ENCODE peak calls at places on chromosomes 2 and 18, in four cellular contexts. S is SK-N-SH, P is GM12892, R is HepG2. F is an unnamed sample.

GRCh38 chr2:18545384-18545783 is 15.1 kb downstream of the RDH14 start:
- DNase-seq in S (no peak), P (no peak), R (no peak), F (no peak)

GRCh38 chr2:54274781-54275242 is 18.8 kb upstream of the TSPYL6 start:
- DNase-seq in S (no peak), P (no peak), R (no peak), F (no peak)

GRCh38 chr2:68755071-68755470 is 20.5 kb downstream of the ARHGAP25 start:
- DNase-seq in S (no peak), P (no peak), R (no peak), F (no peak)

GRCh38 chr2:38537937-38538525 is 64.7 kb downstream of the HNRNPLL start:
- DNase-seq in S (no peak), P (no peak), R (no peak), F (no peak)

GRCh38 chr2:177143444-177143843 is 69.2 kb upstream of the HNRNPA3 start:
- DNase-seq in S (no peak), P (no peak), R (no peak), F (no peak)

GRCh38 chr18:2223394-2223793 is 347.9 kb downstream of the METTL4 start:
- DNase-seq in S (no peak), P (no peak), R (no peak), F (no peak)

GRCh38 chr18:54776282-54776977 is 51.8 kb upstream of the RAB27B start:
- DNase-seq in S (no peak), P (no peak), R (peak; percentile 37), F (no peak)

GRCh38 chr2:111202266-111203040 is 81.7 kb downstream of the BCL2L11 start:
- DNase-seq in S (no peak), P (no peak), R (no peak), F (no peak)

GRCh38 chr18:36849288-36850011 is 20.5 kb downstream of the KIAA1328 start:
- DNase-seq in S (no peak), P (no peak), R (no peak), F (no peak)

GRCh38 chr2:45904267-45904921 is 252.9 kb downstream of the PRKCE start:
- DNase-seq in S (no peak), P (no peak), R (no peak), F (no peak)

GRCh38 chr18:45670281-45670962 is 53.6 kb upstream of the SLC14A1 start:
- DNase-seq in S (no peak), P (no peak), R (no peak), F (no peak)

GRCh38 chr2:151576080-151576479 is 158.2 kb downstream of the NEB start:
- DNase-seq in S (no peak), P (no peak), R (no peak), F (no peak)

GRCh38 chr2:10525573-10526265 is 77.6 kb upstream of the ODC1 start:
- DNase-seq in S (no peak), P (no peak), R (no peak), F (no peak)
- TF ChIP-seq POLR2AphosphoS5 in S (no peak), P (no peak), R (no peak), F (no peak)

GRCh38 chr2:237181844-237182243 is 96.2 kb downstream of the COPS8 start:
- DNase-seq in S (no peak), P (no peak), R (no peak), F (no peak)
- TF ChIP-seq TAF1 in S (no peak), P (no peak), R (no peak), F (no peak)

DNA sequence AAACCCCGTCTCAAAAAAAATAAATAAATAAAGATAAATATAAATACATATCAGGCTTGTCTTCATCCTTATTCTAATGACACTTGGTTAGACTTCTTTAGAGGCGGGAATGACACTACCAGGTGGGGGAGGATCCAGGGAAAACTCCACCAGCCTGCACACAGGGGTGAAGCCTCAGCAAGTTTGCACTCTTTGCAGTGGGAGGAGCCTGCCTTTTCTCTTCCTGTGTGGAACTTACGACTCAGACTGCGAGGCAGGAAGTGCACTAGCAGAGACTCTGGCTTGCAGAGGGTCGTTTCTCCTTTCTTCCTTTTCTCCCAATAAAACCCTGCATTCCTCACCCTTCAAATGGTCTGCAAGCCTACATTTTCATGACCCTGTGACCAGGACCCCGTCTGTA is 153.6 kb upstream of the CBLN2 start:
- DNase-seq in S (no peak), P (no peak), R (no peak), F (no peak)
- TF ChIP-seq POLR2AphosphoS5 in S (no peak), P (no peak), R (no peak), F (no peak)

GRCh38 chr2:187552381-187552780 is 1.9 kb downstream of the TFPI start:
- DNase-seq in S (no peak), P (no peak), R (no peak), F (no peak)

GRCh38 chr2:187554704-187555082 is 458 bp upstream of the TFPI start:
- DNase-seq in S (no peak), P (no peak), R (no peak), F (no peak)

GRCh38 chr2:187550797-187551306 is 3.4 kb downstream of the TFPI start:
- DNase-seq in S (no peak), P (no peak), R (no peak), F (no peak)

GRCh38 chr2:187553908-187554703 is at the start of gene TFPI:
- DNase-seq in S (no peak), P (no peak), R (peak; percentile 64), F (no peak)

GRCh38 chr2:187552959-187553681 is 1.1 kb downstream of the TFPI start:
- DNase-seq in S (no peak), P (no peak), R (peak; percentile 48), F (no peak)
- TF ChIP-seq TAF1 in S (no peak), P (no peak), R (no peak), F (no peak)

GRCh38 chr2:180158961-180159360 is 151.9 kb upstream of the CWC22 start:
- DNase-seq in S (no peak), P (no peak), R (no peak), F (no peak)

GRCh38 chr2:180161415-180161814 is 154.3 kb upstream of the CWC22 start:
- DNase-seq in S (peak; percentile 14), P (no peak), R (no peak), F (no peak)

GRCh38 chr2:180159921-180160320 is 152.8 kb upstream of the CWC22 start:
- DNase-seq in S (no peak), P (no peak), R (no peak), F (no peak)

GRCh38 chr2:180156651-180157050 is 149.6 kb upstream of the CWC22 start:
- DNase-seq in S (no peak), P (no peak), R (no peak), F (no peak)
- TF ChIP-seq POLR2AphosphoS5 in S (no peak), P (no peak), R (no peak), F (no peak)

DNA sequence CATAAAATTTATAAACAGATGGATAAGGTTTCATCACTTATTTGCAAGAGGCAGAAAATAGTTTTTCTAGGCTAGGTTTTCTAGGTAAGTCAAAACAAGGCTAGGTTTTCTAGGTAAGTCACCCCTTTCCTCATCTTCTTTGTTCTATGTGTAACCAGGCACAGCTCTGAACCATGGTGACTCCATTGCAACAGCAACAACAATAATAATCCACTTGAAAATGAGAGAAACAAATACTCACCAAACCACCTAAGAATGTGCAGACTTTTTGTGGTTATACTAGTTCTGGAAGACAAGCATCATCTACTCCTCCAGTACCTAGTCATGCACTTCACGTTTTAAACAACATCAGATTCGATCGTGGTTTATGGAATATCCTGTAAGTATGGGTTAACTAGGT is 237.4 kb upstream of the ACVR2A start:
- DNase-seq in S (no peak), P (no peak), R (no peak), F (no peak)
- TF ChIP-seq TAF1 in S (no peak), P (no peak), R (no peak), F (no peak)

GRCh38 chr2:27363933-27364332 is 6.2 kb downstream of the EIF2B4 start:
- DNase-seq in S (no peak), P (no peak), R (no peak), F (no peak)

DNA sequence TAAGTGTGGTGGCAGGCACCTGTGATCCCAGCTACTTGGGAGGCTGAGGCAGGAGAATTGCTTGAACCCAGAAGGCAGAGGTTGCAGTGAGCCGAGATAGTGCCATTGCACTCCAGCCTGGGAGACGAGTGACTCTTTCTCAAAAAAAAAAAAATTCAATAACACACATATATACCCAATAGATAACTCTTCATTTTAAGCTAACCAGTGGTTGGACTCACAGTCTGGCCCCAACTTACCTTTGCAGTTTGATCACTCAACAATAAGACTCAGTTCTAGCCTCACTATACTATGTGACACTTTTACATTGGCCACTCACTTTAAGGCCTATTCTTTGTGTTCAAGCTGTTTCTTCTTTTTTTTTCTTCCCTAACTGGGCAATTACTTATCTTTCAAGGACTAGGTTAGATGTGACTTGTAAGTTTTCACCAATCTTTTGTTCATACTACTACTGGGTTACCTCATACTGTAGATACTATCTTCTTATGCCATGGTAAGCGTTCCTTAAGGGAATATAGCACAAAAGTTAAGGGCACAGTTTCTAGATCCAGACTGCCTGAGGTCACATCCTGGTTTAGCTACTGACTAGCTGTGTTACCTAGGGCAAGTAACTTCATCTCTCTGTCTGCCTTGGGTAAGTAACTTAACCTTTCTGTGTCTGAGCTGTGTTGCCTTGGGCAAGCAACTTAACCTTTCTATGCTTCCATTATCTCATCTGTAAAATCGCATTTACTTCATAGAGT is 6.3 kb upstream of the GTF3C2 start:
- DNase-seq in S (no peak), P (no peak), R (no peak), F (no peak)
- TF ChIP-seq POLR2AphosphoS5 in S (peak; percentile 61), P (no peak), R (peak; percentile 63), F (no peak)

F was measured in GM12891.